ENCODE peak calls at places on chromosomes 3 and 15, in ten cellular contexts. F is HepG2, V is sigmoid colon, M is K562, O is SK-N-SH, D is stomach, K is transverse colon, A is upper lobe of left lung, Z is H1, N is suprapubic skin. W is an unnamed sample.

GRCh38 chr3:178289544-178290160 is 246.6 kb upstream of the KCNMB2 start:
- DNase-seq in F (no peak), V (peak; percentile 80), M (no peak), O (no peak), D (no peak), K (no peak), A (no peak), Z (no peak), N (no peak), W (no peak)

GRCh38 chr15:72034351-72034750 is 83.6 kb downstream of the MYO9A start:
- DNase-seq in F (no peak), V (no peak), M (no peak), O (no peak), D (no peak), K (no peak), A (no peak), Z (no peak), N (no peak), W (no peak)

GRCh38 chr3:86973440-86973839 is 17.5 kb downstream of the VGLL3 start:
- DNase-seq in F (no peak), V (no peak), M (no peak), O (no peak), D (no peak), K (no peak), A (no peak), Z (no peak), N (no peak), W (no peak)

GRCh38 chr15:73632670-73633058 is 525 bp downstream of the NPTN start:
- DNase-seq in F (no peak), V (peak; percentile 78), M (no peak), O (no peak), D (peak; percentile 26), K (no peak), A (peak; percentile 28), Z (no peak), N (no peak), W (no peak)

GRCh38 chr3:72017935-72018334 is 233.0 kb upstream of the PROK2 start:
- DNase-seq in F (no peak), V (no peak), M (peak; percentile 38), O (no peak), D (no peak), K (no peak), A (no peak), Z (no peak), N (no peak), W (no peak)

GRCh38 chr3:8145661-8146060 is 356.0 kb upstream of the LMCD1 start:
- DNase-seq in F (no peak), V (no peak), M (no peak), O (no peak), D (no peak), K (no peak), A (no peak), Z (no peak), N (no peak), W (peak; percentile 17)

GRCh38 chr3:56054827-56055226 is 413.4 kb downstream of the ERC2 start:
- DNase-seq in F (no peak), V (no peak), M (no peak), O (no peak), D (no peak), K (no peak), A (no peak), Z (no peak), N (no peak), W (no peak)

GRCh38 chr3:115146418-115147328 is at the start of gene ZBTB20:
- DNase-seq in F (peak; percentile 12), V (peak; percentile 87), M (peak; percentile 78), O (peak; percentile 84), D (peak; percentile 50), K (peak; percentile 72), A (peak; percentile 61), Z (peak; percentile 13), N (peak; percentile 87), W (peak; percentile 94)

GRCh38 chr3:159565313-159565712 is 423.3 kb upstream of the IL12A start:
- DNase-seq in F (no peak), V (no peak), M (no peak), O (no peak), D (no peak), K (no peak), A (no peak), Z (no peak), N (no peak), W (no peak)

GRCh38 chr3:159559771-159560170 is 428.9 kb upstream of the IL12A start:
- DNase-seq in F (no peak), V (no peak), M (no peak), O (no peak), D (no peak), K (no peak), A (no peak), Z (no peak), N (no peak), W (no peak)

DNA sequence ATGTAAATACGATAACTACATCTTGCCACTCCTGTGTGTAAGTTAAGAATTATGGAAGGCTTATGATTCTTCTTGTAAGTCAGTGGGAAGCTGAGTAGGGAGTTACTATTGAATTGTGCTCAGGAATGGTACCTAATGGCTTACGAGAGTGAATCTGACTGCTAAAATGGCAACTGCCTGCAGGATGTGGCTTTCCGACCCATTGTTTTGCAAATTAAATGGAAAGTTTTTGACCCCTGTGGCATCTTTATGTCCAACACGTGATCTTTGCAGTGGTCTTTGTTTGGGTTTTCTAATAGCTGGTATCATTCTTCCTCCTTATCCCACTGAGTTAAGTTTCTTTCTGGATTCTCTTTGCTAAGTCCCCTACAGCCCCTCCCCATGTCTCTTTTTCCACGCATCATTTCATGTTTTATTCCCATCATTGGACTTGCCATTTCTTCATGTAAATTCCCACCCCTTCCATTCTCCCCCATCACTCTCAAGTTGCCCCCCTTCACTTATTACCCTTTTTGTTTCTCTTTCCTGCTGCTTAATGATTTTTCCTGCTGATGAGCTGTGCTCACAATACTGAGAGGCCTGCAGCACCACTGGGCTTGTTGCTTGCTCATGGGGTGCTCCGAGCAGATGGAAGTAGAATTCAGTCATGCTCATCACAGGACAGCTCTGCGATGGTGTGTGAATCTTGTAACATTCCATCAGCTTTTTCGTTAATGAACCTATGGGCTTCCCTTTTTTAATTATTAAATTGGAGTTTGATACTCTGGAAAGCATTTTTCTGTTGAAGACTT is 428.2 kb upstream of the IL12A start:
- DNase-seq in F (no peak), V (no peak), M (no peak), O (no peak), D (no peak), K (no peak), A (no peak), Z (peak; percentile 25), N (no peak), W (no peak)
- TF ChIP-seq EP300 in F (no peak), V (no peak), M (no peak), O (no peak), D (no peak), K (no peak), A (no peak), Z (no peak), N (no peak), W (no peak)

GRCh38 chr3:24133942-24134341 is 188.9 kb downstream of the NR1D2 start:
- DNase-seq in F (no peak), V (no peak), M (no peak), O (no peak), D (no peak), K (no peak), A (no peak), Z (no peak), N (no peak), W (peak; percentile 64)
- TF ChIP-seq POLR2AphosphoS5 in F (no peak), V (no peak), M (no peak), O (no peak), D (no peak), K (no peak), A (no peak), Z (no peak), N (no peak), W (no peak)

GRCh38 chr3:77190281-77190841 is 150.5 kb downstream of the ROBO2 start:
- DNase-seq in F (no peak), V (no peak), M (no peak), O (no peak), D (no peak), K (no peak), A (no peak), Z (no peak), N (no peak), W (no peak)

GRCh38 chr3:77189684-77190083 is 149.8 kb downstream of the ROBO2 start:
- DNase-seq in F (no peak), V (no peak), M (no peak), O (no peak), D (no peak), K (no peak), A (no peak), Z (no peak), N (no peak), W (no peak)

GRCh38 chr3:77191014-77191413 is 151.1 kb downstream of the ROBO2 start:
- DNase-seq in F (no peak), V (no peak), M (no peak), O (no peak), D (no peak), K (no peak), A (no peak), Z (no peak), N (no peak), W (no peak)

GRCh38 chr3:77189258-77189657 is 149.4 kb downstream of the ROBO2 start:
- DNase-seq in F (no peak), V (no peak), M (no peak), O (no peak), D (no peak), K (no peak), A (no peak), Z (no peak), N (no peak), W (no peak)

GRCh38 chr3:77191640-77192039 is 151.7 kb downstream of the ROBO2 start:
- DNase-seq in F (no peak), V (no peak), M (no peak), O (no peak), D (no peak), K (no peak), A (no peak), Z (no peak), N (no peak), W (no peak)
- TF ChIP-seq EP300 in F (no peak), V (no peak), M (no peak), O (no peak), D (no peak), K (no peak), A (no peak), Z (no peak), N (no peak), W (no peak)

DNA sequence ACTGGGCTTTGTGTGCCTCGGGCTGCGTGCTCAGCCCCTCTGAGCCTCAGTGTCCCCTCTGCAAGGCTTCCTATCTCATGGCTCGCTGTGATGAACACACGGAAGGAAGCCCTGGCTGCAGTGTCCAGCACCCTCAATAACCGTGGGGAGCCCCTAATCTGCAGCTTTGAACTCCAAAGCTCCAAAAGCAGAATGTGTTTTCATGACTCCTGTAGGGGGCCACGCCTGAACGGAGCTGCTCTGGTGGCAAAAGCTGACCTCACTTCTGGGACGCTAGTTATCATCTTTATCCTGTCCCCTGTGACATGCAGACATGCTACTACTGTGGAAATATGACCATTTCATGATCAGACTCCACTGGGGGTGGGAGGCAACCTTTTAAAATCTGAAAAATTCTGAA is 98.8 kb downstream of the SEC22A start:
- DNase-seq in F (no peak), V (no peak), M (peak; percentile 17), O (no peak), D (no peak), K (no peak), A (no peak), Z (no peak), N (no peak), W (no peak)
- TF ChIP-seq POLR2AphosphoS5 in F (no peak), V (no peak), M (no peak), O (no peak), D (no peak), K (no peak), A (no peak), Z (no peak), N (no peak), W (no peak)

W was measured in esophagus muscularis mucosa.